ENCODE peak calls at places on chromosomes 5 and 9, in eight cellular contexts. I is breast epithelium, Z is ascending aorta, A is kidney, J is PC-9, X is PC-3, Q is heart right ventricle, W is keratinocyte. T is an unnamed sample.

GRCh38 chr5:168472329-168472728 is 13.9 kb upstream of the RARS1 start:
- DNase-seq in A (no peak), Q (no peak), W (peak; percentile 19), J (peak; percentile 52), Z (no peak), I (peak; percentile 22), X (peak; percentile 79), T (no peak)

GRCh38 chr5:80715887-80716286 is 61.1 kb upstream of the DHFR start:
- DNase-seq in J (no peak), W (no peak), Z (no peak), I (no peak), A (no peak), Q (no peak), X (no peak), T (no peak)

GRCh38 chr5:126055348-126055729 is 367.9 kb upstream of the GRAMD2B start:
- DNase-seq in Q (no peak), Z (no peak), J (no peak), X (peak; percentile 4), A (no peak), W (no peak), I (no peak), T (no peak)

GRCh38 chr5:1251678-1252580 is 26.7 kb downstream of the SLC6A18 start:
- DNase-seq in A (no peak), Q (no peak), I (no peak), Z (no peak), X (no peak), J (no peak), W (no peak), T (no peak)

GRCh38 chr9:116008278-116008677 is 145.3 kb upstream of the PAPPA start:
- DNase-seq in Z (no peak), Q (no peak), J (peak; percentile 74), A (no peak), W (no peak), I (no peak), X (peak; percentile 78), T (no peak)

GRCh38 chr9:131709741-131710499 is 30.0 kb downstream of the RAPGEF1 start:
- DNase-seq in A (no peak), W (peak; percentile 48), I (no peak), J (no peak), Z (no peak), Q (no peak), X (no peak), T (no peak)

GRCh38 chr9:35844628-35845301 is 15.7 kb downstream of the TMEM8B start:
- DNase-seq in A (no peak), W (no peak), J (peak; percentile 36), Q (peak; percentile 83), Z (no peak), X (peak; percentile 91), I (peak; percentile 49), T (no peak)

GRCh38 chr5:39100851-39101396 is 26.7 kb upstream of the RICTOR start:
- DNase-seq in A (no peak), Z (no peak), X (peak; percentile 99), J (peak; percentile 96), W (peak; percentile 92), I (peak; percentile 21), Q (no peak), T (no peak)

GRCh38 chr9:125455876-125456275 is 194.2 kb downstream of the GAPVD1 start:
- DNase-seq in J (no peak), I (no peak), Q (no peak), A (no peak), W (no peak), X (no peak), Z (no peak), T (no peak)
- TF ChIP-seq CTCF in J (no peak), I (no peak), Q (no peak), A (no peak), W (no peak), X (no peak), Z (no peak), T (no peak)

DNA sequence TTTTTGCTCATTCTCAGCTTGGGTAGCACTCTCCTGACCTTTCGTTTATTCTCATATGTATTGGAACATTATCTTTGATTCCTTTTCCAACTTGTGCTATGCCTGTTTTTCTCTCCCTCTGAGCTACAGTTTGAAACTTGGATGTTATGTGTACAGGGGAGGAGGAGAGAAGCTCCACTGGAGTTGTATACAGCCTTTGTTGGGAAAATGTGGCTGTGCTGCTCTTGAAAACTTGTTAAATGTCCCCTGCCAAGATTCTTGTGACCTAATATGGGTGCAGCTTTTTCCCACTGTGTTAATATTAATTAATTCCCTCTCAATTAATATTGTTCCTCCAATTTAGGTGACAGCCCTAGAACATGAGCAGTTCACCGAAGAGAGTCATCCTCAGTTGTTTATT is 235.4 kb downstream of the AOPEP start:
- DNase-seq in I (no peak), W (no peak), Q (no peak), J (no peak), A (no peak), X (no peak), Z (no peak), T (no peak)
- H3K27ac ChIP-seq in I (no peak overlapping the region), W (no peak overlapping the region), Q (no peak overlapping the region), J (no peak overlapping the region), A (no peak overlapping the region), X (no peak overlapping the region), Z (no peak overlapping the region), T (no peak overlapping the region)

GRCh38 chr9:126886194-126886830 is 25.9 kb downstream of the ZBTB34 start:
- DNase-seq in X (no peak), A (peak; percentile 47), W (no peak), Q (no peak), I (no peak), Z (no peak), J (no peak), T (no peak)

GRCh38 chr9:126886897-126887296 is 26.5 kb downstream of the ZBTB34 start:
- DNase-seq in X (no peak), Z (no peak), I (no peak), Q (no peak), J (no peak), A (no peak), W (no peak), T (no peak)

GRCh38 chr9:126883636-126884035 is 23.2 kb downstream of the ZBTB34 start:
- DNase-seq in Z (no peak), I (no peak), A (no peak), Q (no peak), J (no peak), W (no peak), X (no peak), T (no peak)

GRCh38 chr9:126882746-126883145 is 22.3 kb downstream of the ZBTB34 start:
- DNase-seq in Q (no peak), J (no peak), I (no peak), Z (no peak), W (no peak), X (no peak), A (no peak), T (no peak)

GRCh38 chr9:126885089-126885753 is 24.8 kb downstream of the ZBTB34 start:
- DNase-seq in Z (no peak), W (no peak), A (no peak), Q (no peak), X (no peak), I (no peak), J (no peak), T (no peak)
- TF ChIP-seq CTCF in Z (no peak), W (no peak), A (no peak), Q (no peak), X (no peak), I (no peak), J (no peak), T (no peak)

GRCh38 chr9:4815381-4815956 is 22.7 kb downstream of the RCL1 start:
- DNase-seq in A (no peak), J (no peak), Q (no peak), I (no peak), W (no peak), X (no peak), Z (no peak), T (no peak)
- H3K27ac ChIP-seq in A (no peak overlapping the region), J (no peak overlapping the region), Q (no peak overlapping the region), I (no peak overlapping the region), W (no peak overlapping the region), X (no peak overlapping the region), Z (no peak overlapping the region), T (no peak overlapping the region)

GRCh38 chr9:90894956-90895687 is 93.5 kb downstream of the SYK start:
- DNase-seq in W (no peak), I (no peak), Z (no peak), Q (no peak), X (peak; percentile 18), A (no peak), J (peak; percentile 15), T (no peak)
- TF ChIP-seq CTCF in W (peak; percentile 89), I (no peak), Z (no peak), Q (no peak), X (peak; percentile 71), A (peak; percentile 30), J (peak; percentile 71), T (no peak)

DNA sequence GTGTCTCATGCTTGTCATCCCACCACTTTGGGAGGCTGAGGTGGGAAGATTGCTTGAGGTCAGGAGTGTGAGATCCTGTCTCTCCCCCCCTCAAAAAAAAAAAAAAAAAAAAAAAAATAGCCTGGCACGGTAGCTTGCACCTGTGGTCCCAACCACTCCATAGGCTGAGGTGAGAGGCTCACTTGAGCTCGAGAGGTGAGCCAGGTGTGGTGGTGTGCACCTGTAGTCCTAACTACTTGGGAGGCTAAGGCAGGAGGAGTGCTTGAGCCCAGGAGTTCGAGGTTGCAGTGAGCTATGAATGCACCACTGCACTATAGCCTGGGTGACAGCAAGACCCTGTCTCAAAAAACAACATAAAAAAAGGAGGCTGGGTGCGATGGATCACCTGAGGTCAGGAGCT is 9.7 kb upstream of the ETF1 start:
- DNase-seq in I (no peak), X (no peak), A (no peak), J (no peak), Q (no peak), W (no peak), Z (no peak), T (no peak)
- H3K27ac ChIP-seq in I (no peak overlapping the region), X (no peak overlapping the region), A (no peak overlapping the region), J (no peak overlapping the region), Q (no peak overlapping the region), W (no peak overlapping the region), Z (no peak overlapping the region), T (peak overlapping the region; percentile 10)